ENCODE peak calls at places on chromosomes 4 and X, in eight cellular contexts. O is body of pancreas, I is endodermal cell, E is thoracic aorta, K is IMR-90, P is SK-N-SH, W is Peyer's patch, M is lung. S is an unnamed sample.

GRCh38 chr4:185384877-185385465 is 10.8 kb downstream of the LRP2BP start:
- DNase-seq in O (no peak), E (no peak), P (no peak), M (no peak), I (no peak), W (no peak), K (no peak), S (peak)

GRCh38 chr4:162791321-162791720 is 375.4 kb downstream of the NAF1 start:
- DNase-seq in W (no peak), P (no peak), O (no peak), M (no peak), I (no peak), K (no peak), E (no peak), S (no peak)

GRCh38 chr4:150224896-150225591 is 146.8 kb downstream of the DCLK2 start:
- DNase-seq in I (peak), K (peak), E (no peak), O (no peak), M (no peak), P (no peak), W (no peak), S (peak)

GRCh38 chrX:6505960-6506359 is 29.0 kb downstream of the VCX3A start:
- DNase-seq in I (no peak), O (no peak), P (no peak), M (no peak), W (no peak), E (no peak), K (no peak), S (no peak)

GRCh38 chr4:54276633-54277426 is 47.7 kb downstream of the PDGFRA start:
- DNase-seq in W (no peak), P (no peak), O (no peak), I (peak), K (no peak), E (no peak), M (no peak), S (no peak)

GRCh38 chr4:168621806-168622589 is 125.1 kb downstream of the PALLD start:
- DNase-seq in K (peak), O (no peak), I (no peak), W (no peak), E (no peak), P (no peak), M (no peak), S (peak)

GRCh38 chr4:20687894-20688293 is 12.4 kb upstream of the PACRGL start:
- DNase-seq in P (no peak), K (peak), O (no peak), M (no peak), I (no peak), E (no peak), W (no peak), S (peak)

GRCh38 chr4:53015681-53016080 is 153.6 kb downstream of the RASL11B start:
- DNase-seq in K (peak), O (peak), E (no peak), W (no peak), M (no peak), P (peak), I (peak), S (peak)

GRCh38 chrX:42524374-42524773 is 253.6 kb downstream of the PPP1R2C start:
- DNase-seq in M (no peak), W (no peak), K (peak), E (no peak), I (no peak), O (no peak), P (no peak), S (peak)

GRCh38 chrX:53223955-53224859 is 800 bp downstream of the KDM5C start:
- DNase-seq in K (peak), P (peak), M (no peak), I (no peak), W (peak), O (no peak), E (no peak), S (peak)

GRCh38 chr4:144721994-144722393 is 76.0 kb downstream of the HHIP start:
- DNase-seq in P (no peak), K (no peak), I (no peak), E (no peak), O (no peak), M (no peak), W (no peak), S (no peak)

GRCh38 chr4:128958194-128958593 is 135.1 kb downstream of the SCLT1 start:
- DNase-seq in W (no peak), O (no peak), M (no peak), E (no peak), K (peak), I (no peak), P (no peak), S (no peak)

GRCh38 chr4:119025440-119025839 is 110.2 kb upstream of the MYOZ2 start:
- DNase-seq in E (no peak), P (no peak), M (peak), O (peak), W (no peak), K (peak), I (no peak), S (no peak)

GRCh38 chr4:14862881-14863280 is 139.4 kb upstream of the CPEB2 start:
- DNase-seq in K (no peak), P (no peak), W (no peak), E (no peak), M (no peak), I (no peak), O (no peak), S (no peak)

GRCh38 chr4:10204401-10205058 is 87.9 kb upstream of the WDR1 start:
- DNase-seq in E (no peak), P (no peak), I (no peak), K (no peak), O (no peak), W (no peak), M (peak), S (no peak)

GRCh38 chr4:157300678-157301077 is 80.2 kb downstream of the GRIA2 start:
- DNase-seq in P (peak), W (no peak), I (no peak), M (no peak), O (no peak), K (no peak), E (no peak), S (no peak)

GRCh38 chr4:92305878-92306520 is 2.2 kb downstream of the GRID2 start:
- DNase-seq in W (no peak), E (no peak), O (peak), P (peak), I (peak), K (no peak), M (no peak), S (peak)

GRCh38 chr4:152635876-152636275 is 43.9 kb downstream of the TMEM154 start:
- DNase-seq in W (no peak), K (no peak), E (no peak), O (no peak), I (no peak), P (no peak), M (no peak), S (peak)

GRCh38 chr4:1082215-1083182 is 30.9 kb downstream of the RNF212 start:
- DNase-seq in E (peak), K (peak), O (peak), W (no peak), M (peak), P (no peak), I (no peak), S (no peak)

GRCh38 chrX:102154218-102154860 is 1.4 kb downstream of the BEX5 start:
- DNase-seq in I (peak), W (no peak), K (no peak), O (no peak), P (peak), M (no peak), E (no peak), S (peak)
- TF ChIP-seq CTCF in I (peak), W (no peak), K (no peak), O (no peak), P (peak), M (no peak), E (peak), S (no peak)

GRCh38 chr4:89296399-89296798 is 11.2 kb downstream of the GPRIN3 start:
- DNase-seq in K (no peak), E (no peak), M (no peak), I (no peak), O (no peak), W (no peak), P (no peak), S (no peak)

GRCh38 chr4:89295415-89295927 is 12.1 kb downstream of the GPRIN3 start:
- DNase-seq in P (no peak), I (no peak), E (no peak), W (no peak), O (no peak), M (no peak), K (no peak), S (no peak)

GRCh38 chr4:89290727-89291126 is 16.9 kb downstream of the GPRIN3 start:
- DNase-seq in W (peak), P (no peak), E (no peak), K (no peak), I (no peak), M (no peak), O (no peak), S (no peak)

GRCh38 chr4:89294583-89295244 is 12.9 kb downstream of the GPRIN3 start:
- DNase-seq in W (no peak), E (no peak), P (no peak), M (no peak), I (no peak), O (no peak), K (no peak), S (no peak)

DNA sequence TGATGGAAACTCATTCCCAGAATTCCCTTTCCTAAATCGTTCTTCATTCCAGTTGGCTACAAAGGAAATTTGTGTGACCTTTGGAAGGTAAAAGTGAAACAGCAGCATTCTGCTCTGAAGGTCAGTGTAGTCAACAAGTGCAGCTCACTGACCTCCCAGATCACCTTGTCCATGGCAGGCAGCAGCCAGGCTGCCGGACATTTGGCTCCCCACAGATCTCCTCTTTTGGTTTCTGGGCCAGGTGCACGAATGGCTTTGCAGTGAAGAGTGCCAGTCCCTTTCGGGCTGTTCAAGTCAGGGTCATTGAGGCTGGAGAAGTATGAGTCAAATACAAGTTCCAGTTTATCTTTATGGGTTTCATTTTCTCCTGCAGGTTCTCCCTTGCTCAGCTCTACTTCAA is 14.3 kb downstream of the GPRIN3 start:
- DNase-seq in I (no peak), K (no peak), M (no peak), O (no peak), E (no peak), W (no peak), P (no peak), S (no peak)
- H3K4me3 ChIP-seq in I (no peak), K (no peak), M (no peak), O (no peak), E (no peak), W (no peak), P (no peak), S (no peak)

DNA sequence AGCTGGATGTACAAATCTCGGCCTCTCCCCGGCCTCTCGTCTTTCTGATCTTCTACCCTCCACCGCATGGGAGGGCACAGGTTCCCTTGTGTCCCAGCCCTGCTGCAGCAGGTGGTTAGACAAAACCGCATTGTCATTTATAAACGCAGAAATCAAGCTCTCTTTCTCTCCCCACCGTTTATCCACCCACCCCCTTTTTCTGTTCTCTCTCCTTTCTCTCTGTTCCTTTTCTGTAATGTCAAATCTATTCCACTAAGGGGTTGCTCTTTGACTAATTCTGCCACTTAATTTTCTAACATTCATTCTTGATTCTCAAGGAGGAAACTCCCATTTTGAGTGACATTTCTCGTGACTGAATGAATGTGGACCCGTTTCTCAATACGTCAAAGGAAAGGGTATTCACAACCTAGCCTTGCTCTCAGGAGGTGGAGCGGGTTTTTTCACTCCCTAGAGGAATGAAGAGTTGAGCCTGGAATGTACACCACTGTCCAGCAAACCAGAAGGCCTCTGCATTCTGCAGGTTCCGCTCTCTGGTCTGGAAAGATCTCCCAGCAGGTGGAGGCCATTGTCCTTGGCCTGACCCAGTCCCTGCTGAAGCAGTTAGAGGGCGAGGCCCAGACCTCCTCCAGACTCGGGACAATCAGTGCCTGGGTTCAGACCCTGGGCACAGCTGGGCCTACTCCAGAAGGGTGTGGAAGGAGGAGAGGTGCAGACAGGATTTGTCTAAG is 70.9 kb upstream of the ENPP6 start:
- DNase-seq in M (no peak), I (no peak), W (no peak), K (no peak), P (no peak), O (no peak), E (no peak), S (no peak)
- H3K27ac ChIP-seq in M (peak), I (no peak), W (peak), K (no peak), P (no peak), O (no peak), E (no peak), S (no peak)

GRCh38 chr4:100099746-100100145 is 90.5 kb downstream of the DDIT4L start:
- DNase-seq in M (no peak), K (no peak), P (no peak), O (peak), E (no peak), I (no peak), W (no peak), S (no peak)

GRCh38 chr4:100098011-100098545 is 92.2 kb downstream of the DDIT4L start:
- DNase-seq in O (no peak), K (no peak), P (no peak), I (peak), W (no peak), E (no peak), M (no peak), S (no peak)

GRCh38 chr4:100093091-100093866 is 97.0 kb downstream of the DDIT4L start:
- DNase-seq in E (peak), I (peak), M (peak), O (peak), W (peak), K (peak), P (peak), S (peak)

GRCh38 chr4:100098681-100099080 is 91.6 kb downstream of the DDIT4L start:
- DNase-seq in I (no peak), O (no peak), M (no peak), P (no peak), K (no peak), E (no peak), W (no peak), S (no peak)

GRCh38 chr4:100095729-100096595 is 94.3 kb downstream of the DDIT4L start:
- DNase-seq in M (peak), K (peak), I (peak), O (peak), W (peak), P (peak), E (peak), S (peak)
- TF ChIP-seq CTCF in M (no peak), K (peak), I (peak), O (peak), W (peak), P (peak), E (peak), S (peak)

GRCh38 chr4:8269535-8270417 is at the start of gene HTRA3:
- DNase-seq in E (no peak), I (peak), W (no peak), O (no peak), P (no peak), M (no peak), K (peak), S (peak)

GRCh38 chr4:8268901-8269534 is 536 bp upstream of the HTRA3 start:
- DNase-seq in M (no peak), O (no peak), P (no peak), W (no peak), K (no peak), I (no peak), E (no peak), S (no peak)

GRCh38 chr4:8270912-8271815 is 1.6 kb downstream of the HTRA3 start:
- DNase-seq in W (no peak), K (no peak), M (no peak), E (no peak), P (no peak), O (no peak), I (no peak), S (no peak)

GRCh38 chr4:8271821-8272220 is 2.3 kb downstream of the HTRA3 start:
- DNase-seq in O (no peak), P (no peak), E (no peak), K (no peak), W (no peak), M (no peak), I (no peak), S (no peak)

DNA sequence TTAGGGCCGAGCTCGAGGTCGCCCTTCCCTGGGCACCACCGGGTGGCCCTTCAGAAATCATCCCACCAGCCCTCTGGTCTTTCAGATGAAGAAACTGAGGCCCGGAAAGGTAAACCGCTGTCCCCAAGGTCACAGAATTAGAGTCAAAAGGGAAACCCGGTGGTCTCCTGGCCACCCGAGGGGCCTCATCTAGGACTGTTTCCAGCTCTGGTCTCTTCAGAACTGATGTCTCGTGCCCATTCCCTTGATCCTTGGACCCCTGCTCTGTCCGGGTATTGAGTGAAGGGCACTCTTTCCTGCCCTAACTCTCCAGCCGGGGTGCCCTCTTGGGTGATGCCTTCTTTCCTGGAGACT is 841 bp downstream of the HTRA3 start:
- DNase-seq in P (no peak), K (no peak), M (no peak), E (no peak), W (no peak), I (no peak), O (no peak), S (no peak)
- H3K4me3 ChIP-seq in P (no peak), K (no peak), M (no peak), E (peak), W (peak), I (no peak), O (no peak), S (no peak)

DNA sequence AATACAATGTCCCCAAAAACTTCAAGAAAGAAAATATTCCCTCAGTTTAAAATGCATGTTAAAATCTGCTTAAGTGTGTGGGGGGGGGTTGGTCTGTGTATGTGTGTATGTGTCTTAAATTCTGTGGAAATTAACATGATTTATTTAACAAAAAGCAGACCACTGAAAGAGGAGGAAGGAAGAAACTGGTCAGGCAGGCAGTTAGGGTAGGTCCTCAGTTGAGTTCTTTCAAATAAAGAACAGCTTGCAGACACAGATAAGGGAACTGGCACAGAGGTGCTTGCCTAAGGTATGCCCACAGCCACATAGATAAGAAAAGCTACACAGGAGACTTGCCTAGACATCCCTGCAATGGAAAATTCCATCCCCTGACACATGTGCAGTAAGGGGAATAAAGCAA is 28.8 kb upstream of the TFDP3 start:
- DNase-seq in K (no peak), W (no peak), P (no peak), I (no peak), O (no peak), E (no peak), M (no peak), S (no peak)
- H3K27ac ChIP-seq in K (no peak), W (no peak), P (no peak), I (no peak), O (no peak), E (no peak), M (no peak), S (no peak)

GRCh38 chrX:49840679-49841078 is 11.6 kb downstream of the PAGE4 start:
- DNase-seq in K (peak), O (peak), I (peak), W (peak), M (peak), P (peak), E (no peak), S (peak)
- TF ChIP-seq CTCF in K (peak), O (no peak), I (peak), W (peak), M (peak), P (peak), E (no peak), S (peak)

GRCh38 chr4:6309755-6310154 is 40.1 kb downstream of the WFS1 start:
- DNase-seq in I (no peak), M (no peak), W (no peak), E (no peak), P (no peak), K (no peak), O (no peak), S (no peak)
- H3K4me3 ChIP-seq in I (peak), M (no peak), W (no peak), E (peak), P (peak), K (no peak), O (no peak), S (peak)